ENCODE peak calls at places on chromosomes 7 and 10, in seven cellular contexts. Y is mucosa of gallbladder; D is activated T-cell treated with anti-CD3 and anti-CD28 coated beads for 48 hours; Q is stimulated activated naive B cell treated with anti-CD40 and anti-IgM and Interleukin-4, amounts not matched to agents 10 μg/mL and 1 μg/mL and 100 μg/mL, for 72 hours; V is D721Med; G is HEK293T; I is A172. E is an unnamed sample.
A peak's percentile ranks its signal among the peaks of the same experiment; 100 is the strongest.

GRCh38 chr7:82534687-82535086 is 91.1 kb upstream of the CACNA2D1 start:
- DNase-seq in Y (peak; percentile 50), D (no peak), Q (no peak), V (no peak), G (no peak), I (no peak), E (peak; percentile 10)

GRCh38 chr7:26857534-26858228 is 6.7 kb downstream of the SKAP2 start:
- DNase-seq in Y (no peak), D (no peak), Q (peak; percentile 26), V (no peak), G (peak; percentile 53), I (no peak), E (no peak)

GRCh38 chr10:110865804-110866482 is 5.8 kb upstream of the PDCD4 start:
- DNase-seq in Y (no peak), D (no peak), Q (no peak), V (no peak), G (no peak), I (peak; percentile 35), E (no peak)

GRCh38 chr7:106167439-106168136 is 55.5 kb upstream of the SYPL1 start:
- DNase-seq in Y (no peak), D (no peak), Q (no peak), V (no peak), G (no peak), I (no peak), E (no peak)

GRCh38 chr7:48141551-48141950 is 29.7 kb upstream of the ABCA13 start:
- DNase-seq in Y (no peak), D (no peak), Q (no peak), V (no peak), G (no peak), I (no peak), E (no peak)

GRCh38 chr10:22693371-22693784 is 21.0 kb downstream of the PIP4K2A start:
- DNase-seq in Y (no peak), D (no peak), Q (no peak), V (no peak), G (no peak), I (peak; percentile 75), E (no peak)

GRCh38 chr10:11532329-11532728 is 79.1 kb downstream of the USP6NL start:
- DNase-seq in Y (no peak), D (no peak), Q (no peak), V (no peak), G (no peak), I (peak; percentile 25), E (no peak)

GRCh38 chr7:18638594-18639452 is 143.3 kb downstream of the HDAC9 start:
- DNase-seq in Y (no peak), D (no peak), Q (no peak), V (no peak), G (no peak), I (no peak), E (no peak)

GRCh38 chr10:133141963-133142350 is 18.1 kb upstream of the KNDC1 start:
- DNase-seq in Y (no peak), D (no peak), Q (no peak), V (no peak), G (no peak), I (no peak), E (no peak)

GRCh38 chr7:23658831-23659427 is 21.1 kb upstream of the FAM221A start:
- DNase-seq in Y (no peak), D (no peak), Q (no peak), V (no peak), G (no peak), I (no peak), E (no peak)

GRCh38 chr10:121648078-121648477 is 49.8 kb upstream of the FGFR2 start:
- DNase-seq in Y (no peak), D (no peak), Q (no peak), V (no peak), G (no peak), I (no peak), E (no peak)

GRCh38 chr10:8047452-8048280 is 6.8 kb upstream of the GATA3 start:
- DNase-seq in Y (no peak), D (no peak), Q (no peak), V (no peak), G (no peak), I (no peak), E (no peak)

GRCh38 chr10:124298891-124299290 is 119.8 kb downstream of the OAT start:
- DNase-seq in Y (no peak), D (no peak), Q (no peak), V (no peak), G (no peak), I (no peak), E (no peak)

GRCh38 chr7:38211486-38211885 is 33.4 kb downstream of the STARD3NL start:
- DNase-seq in Y (no peak), D (no peak), Q (no peak), V (no peak), G (no peak), I (no peak), E (no peak)

GRCh38 chr10:78441704-78442103 is 408.0 kb downstream of the RPS24 start:
- DNase-seq in Y (no peak), D (no peak), Q (no peak), V (no peak), G (no peak), I (no peak), E (no peak)

GRCh38 chr10:97075961-97076525 is 109.7 kb downstream of the SLIT1 start:
- DNase-seq in Y (no peak), D (no peak), Q (no peak), V (no peak), G (no peak), I (no peak), E (no peak)

GRCh38 chr7:36599645-36600313 is 124.5 kb downstream of the AOAH start:
- DNase-seq in Y (no peak), D (no peak), Q (no peak), V (no peak), G (no peak), I (no peak), E (no peak)

GRCh38 chr7:156318426-156318825 is 322.1 kb upstream of the RNF32 start:
- DNase-seq in Y (no peak), D (no peak), Q (no peak), V (no peak), G (no peak), I (no peak), E (no peak)

GRCh38 chr10:131025333-131025732 is 286.2 kb downstream of the TCERG1L start:
- DNase-seq in Y (no peak), D (no peak), Q (no peak), V (no peak), G (no peak), I (no peak), E (no peak)

GRCh38 chr10:82245906-82246305 is 370.9 kb downstream of the NRG3 start:
- DNase-seq in Y (no peak), D (no peak), Q (no peak), V (no peak), G (no peak), I (no peak), E (no peak)

GRCh38 chr10:30820282-30820991 is 190.9 kb upstream of the LYZL2 start:
- DNase-seq in Y (no peak), D (no peak), Q (no peak), V (no peak), G (no peak), I (peak; percentile 62), E (no peak)

E was measured in HCT116.